ENCODE peak calls at places on chromosome 3, in six cellular contexts. X, Z, T, Q, N and G are unnamed samples.

GRCh38 chr3:128585974-128586373 is 64.6 kb downstream of the RPN1 start:
- DNase-seq in X (no peak), Z (no peak), T (no peak), Q (no peak), N (no peak), G (no peak)

GRCh38 chr3:51975857-51976549 is 1.1 kb downstream of the ABHD14A start:
- DNase-seq in X (peak; percentile 87), Z (peak; percentile 87), T (peak; percentile 93), Q (peak; percentile 70), N (peak; percentile 75), G (peak; percentile 96)

GRCh38 chr3:126907557-126907956 is 75.4 kb upstream of the PLXNA1 start:
- DNase-seq in X (no peak), Z (no peak), T (no peak), Q (no peak), N (no peak), G (no peak)

GRCh38 chr3:193589616-193590015 is 3.4 kb upstream of the OPA1 start:
- DNase-seq in X (no peak), Z (no peak), T (no peak), Q (no peak), N (no peak), G (no peak)

GRCh38 chr3:133412511-133413165 is 12.8 kb downstream of the BFSP2 start:
- DNase-seq in X (peak; percentile 45), Z (peak; percentile 71), T (no peak), Q (no peak), N (no peak), G (no peak)

GRCh38 chr3:50303038-50303815 is at the start of gene HYAL1:
- DNase-seq in X (peak; percentile 66), Z (peak; percentile 93), T (peak; percentile 95), Q (peak; percentile 84), N (no peak), G (no peak)

GRCh38 chr3:61936344-61936937 is 375.1 kb downstream of the PTPRG start:
- DNase-seq in X (peak; percentile 10), Z (no peak), T (no peak), Q (no peak), N (peak; percentile 13), G (no peak)

GRCh38 chr3:179347383-179348194 is at the start of gene MFN1:
- DNase-seq in X (peak; percentile 96), Z (peak; percentile 95), T (peak; percentile 97), Q (peak; percentile 94), N (peak; percentile 95), G (peak; percentile 95)

GRCh38 chr3:41200669-41201021 is 1.3 kb downstream of the CTNNB1 start:
- DNase-seq in X (peak; percentile 39), Z (no peak), T (no peak), Q (no peak), N (peak; percentile 23), G (no peak)

GRCh38 chr3:65837604-65838003 is 201.1 kb downstream of the MAGI1 start:
- DNase-seq in X (no peak), Z (no peak), T (no peak), Q (no peak), N (no peak), G (no peak)

GRCh38 chr3:163919154-163919553 is 1159.1 kb downstream of the SI start:
- DNase-seq in X (no peak), Z (no peak), T (no peak), Q (no peak), N (no peak), G (no peak)

GRCh38 chr3:159191454-159191853 is 389.6 kb downstream of the MFSD1 start:
- DNase-seq in X (no peak), Z (no peak), T (no peak), Q (no peak), N (no peak), G (no peak)

GRCh38 chr3:31247850-31248618 is 284.7 kb upstream of the STT3B start:
- DNase-seq in X (peak; percentile 45), Z (no peak), T (no peak), Q (no peak), N (no peak), G (no peak)

GRCh38 chr3:32813180-32813579 is 4.6 kb upstream of the TRIM71 start:
- DNase-seq in X (peak; percentile 71), Z (no peak), T (no peak), Q (no peak), N (no peak), G (no peak)

GRCh38 chr3:195739561-195740111 is 18.9 kb downstream of the MUC20 start:
- DNase-seq in X (no peak), Z (no peak), T (peak; percentile 46), Q (no peak), N (no peak), G (no peak)

GRCh38 chr3:23926736-23927135 is 9.8 kb downstream of the RPL15 start:
- DNase-seq in X (no peak), Z (no peak), T (no peak), Q (no peak), N (no peak), G (no peak)

GRCh38 chr3:187291001-187291511 is 481 bp downstream of the MASP1 start:
- DNase-seq in X (peak; percentile 47), Z (no peak), T (no peak), Q (no peak), N (no peak), G (peak; percentile 43)

GRCh38 chr3:181075098-181075497 is 85.6 kb upstream of the DNAJC19 start:
- DNase-seq in X (no peak), Z (no peak), T (no peak), Q (no peak), N (no peak), G (no peak)

GRCh38 chr3:25558796-25559195 is 105.9 kb downstream of the TOP2B start:
- DNase-seq in X (no peak), Z (no peak), T (no peak), Q (no peak), N (no peak), G (no peak)

GRCh38 chr3:120280566-120280965 is 4.5 kb downstream of the GPR156 start:
- DNase-seq in X (no peak), Z (no peak), T (no peak), Q (no peak), N (no peak), G (no peak)

GRCh38 chr3:120289636-120290035 is 4.6 kb upstream of the GPR156 start:
- DNase-seq in X (no peak), Z (no peak), T (no peak), Q (no peak), N (no peak), G (no peak)

GRCh38 chr3:120285508-120285841 is 453 bp upstream of the GPR156 start:
- DNase-seq in X (no peak), Z (no peak), T (no peak), Q (no peak), N (no peak), G (no peak)

GRCh38 chr3:120280026-120280425 is 5.0 kb downstream of the GPR156 start:
- DNase-seq in X (no peak), Z (no peak), T (no peak), Q (no peak), N (no peak), G (no peak)

DNA sequence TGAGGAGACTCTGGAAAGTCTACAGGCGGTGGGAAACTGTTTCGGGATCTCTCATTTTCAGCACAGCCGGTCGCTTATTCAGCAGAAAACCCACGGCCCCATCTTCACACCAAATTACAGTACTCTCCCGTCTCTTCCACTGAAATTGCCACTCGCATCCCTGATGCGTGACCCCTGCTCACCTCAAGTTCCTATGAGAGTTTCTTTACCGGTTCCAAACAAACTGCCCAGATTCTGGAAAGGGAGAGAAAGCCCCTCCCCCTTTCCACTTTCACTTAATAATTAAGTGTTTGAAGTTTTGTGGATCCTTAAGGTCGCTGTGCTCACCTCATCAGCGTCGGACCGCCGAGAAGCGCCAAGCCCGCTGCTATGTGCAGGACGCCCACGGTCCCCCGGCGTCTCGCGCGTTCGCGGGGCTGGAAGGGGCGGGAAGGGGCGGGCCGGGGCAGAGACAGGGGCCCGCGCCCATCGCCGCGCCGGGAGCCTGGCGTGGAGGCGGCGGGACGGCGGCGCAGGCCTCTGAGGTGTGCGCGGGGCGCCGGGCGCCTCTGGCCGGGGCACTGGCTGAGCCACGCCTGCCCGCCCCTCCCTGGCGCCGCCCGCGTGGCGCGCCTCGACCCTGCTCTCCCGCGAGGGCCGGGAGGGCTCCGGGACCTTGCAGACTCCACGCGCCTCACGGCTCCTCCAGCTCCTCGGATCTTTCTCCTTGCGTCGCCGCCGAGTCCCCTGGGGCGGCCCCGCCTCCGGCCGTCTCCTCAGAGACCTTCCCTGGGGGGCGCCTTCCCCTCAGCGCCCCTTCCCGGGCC is at the start of gene GPR156:
- DNase-seq in X (peak; percentile 48), Z (no peak), T (no peak), Q (no peak), N (no peak), G (no peak)
- H3K27ac ChIP-seq in X (no peak within 1 kb of the TSS), Z (no peak within 1 kb of the TSS), T (no peak within 1 kb of the TSS), Q (no peak within 1 kb of the TSS), N (no peak within 1 kb of the TSS), G (no peak within 1 kb of the TSS)

DNA sequence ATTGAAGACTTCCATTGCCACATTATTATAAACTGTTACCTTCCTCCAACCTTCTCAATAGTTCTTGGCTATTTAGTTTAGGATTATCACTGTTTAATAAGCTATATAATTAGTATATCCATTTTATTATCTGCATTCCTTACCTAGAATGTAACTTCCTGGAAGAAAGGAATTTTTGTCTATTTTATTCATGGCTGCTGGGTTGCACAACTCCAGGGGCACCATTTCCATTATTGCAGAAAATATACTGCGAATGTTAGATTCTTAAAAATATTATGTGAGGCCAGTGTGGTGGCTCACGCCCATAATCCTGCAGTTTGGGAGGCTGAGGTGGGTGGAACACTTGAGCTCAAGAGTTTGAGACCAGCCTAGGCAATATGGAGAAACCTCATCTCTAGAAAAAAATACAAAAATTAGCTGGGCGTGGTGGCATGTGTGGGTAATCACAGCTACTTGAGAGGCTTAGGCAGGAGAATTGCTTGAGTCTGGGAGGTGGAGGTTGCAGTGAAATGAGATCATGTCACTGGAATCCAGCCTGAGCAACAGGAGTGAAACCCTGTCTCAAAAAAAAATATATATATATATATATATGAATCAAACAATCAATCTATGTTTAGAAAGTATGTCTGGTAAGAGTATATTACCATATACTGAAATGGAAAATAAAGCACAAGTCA is 19.9 kb downstream of the CLDN1 start:
- DNase-seq in X (no peak), Z (no peak), T (no peak), Q (no peak), N (no peak), G (no peak)
- H3K4me3 ChIP-seq in X (no peak overlapping the region), Z (no peak overlapping the region), T (no peak overlapping the region), Q (no peak overlapping the region), N (no peak overlapping the region), G (no peak overlapping the region)

GRCh38 chr3:48662140-48662752 is 440 bp downstream of the CELSR3 start:
- DNase-seq in X (no peak), Z (peak; percentile 62), T (no peak), Q (no peak), N (no peak), G (peak; percentile 31)

GRCh38 chr3:48663489-48664312 is 1.0 kb upstream of the CELSR3 start:
- DNase-seq in X (peak; percentile 98), Z (peak; percentile 94), T (peak; percentile 98), Q (peak; percentile 86), N (peak; percentile 97), G (peak; percentile 97)

GRCh38 chr3:48662753-48663488 is at the start of gene CELSR3:
- DNase-seq in X (peak; percentile 91), Z (peak; percentile 82), T (peak; percentile 92), Q (peak; percentile 33), N (peak; percentile 77), G (peak; percentile 85)

GRCh38 chr3:48664929-48665328 is 2.2 kb upstream of the CELSR3 start:
- DNase-seq in X (no peak), Z (peak; percentile 4), T (no peak), Q (no peak), N (no peak), G (no peak)

GRCh38 chr3:48664313-48664644 is 1.6 kb upstream of the CELSR3 start:
- DNase-seq in X (no peak), Z (no peak), T (no peak), Q (no peak), N (no peak), G (no peak)
- TF ChIP-seq CTCF in X (no peak), Z (no peak), T (no peak), Q (peak; percentile 13), N (peak; percentile 9), G (no peak)

GRCh38 chr3:43620953-43621405 is 832 bp downstream of the ANO10 start:
- DNase-seq in X (no peak), Z (no peak), T (no peak), Q (no peak), N (no peak), G (peak; percentile 41)
- H3K27ac ChIP-seq in X (peak overlapping the region; percentile 93), Z (peak overlapping the region; percentile 80), T (no peak overlapping the region), Q (peak overlapping the region; percentile 85), N (peak overlapping the region; percentile 87), G (peak overlapping the region; percentile 90)